ENCODE peak calls at places on chromosomes 3 and 15, in four cellular contexts. Z is GM12878, T is IMR-90, U is K562. R is an unnamed sample.

GRCh38 chr15:74799255-74799842 is 13.3 kb upstream of the LMAN1L start:
- DNase-seq in Z (no peak), U (no peak), T (no peak), R (no peak)

GRCh38 chr3:27141668-27142067 is 227.5 kb downstream of the NEK10 start:
- DNase-seq in U (no peak), Z (no peak), T (no peak), R (no peak)

GRCh38 chr3:37114251-37115145 is 59.9 kb downstream of the LRRFIP2 start:
- DNase-seq in T (peak), U (no peak), Z (no peak), R (peak)

GRCh38 chr3:155185623-155186022 is 105.5 kb downstream of the MME start:
- DNase-seq in U (no peak), Z (no peak), T (peak), R (no peak)

GRCh38 chr3:99902091-99902490 is 84.4 kb downstream of the CMSS1 start:
- DNase-seq in T (peak), U (no peak), Z (no peak), R (no peak)

GRCh38 chr15:66880380-66881155 is 178.5 kb downstream of the SMAD6 start:
- DNase-seq in T (no peak), U (no peak), Z (no peak), R (no peak)

GRCh38 chr3:194738254-194739093 is 52.8 kb downstream of the FAM43A start:
- DNase-seq in Z (no peak), U (no peak), T (peak), R (peak)

GRCh38 chr3:69319652-69320051 is 66.2 kb downstream of the FRMD4B start:
- DNase-seq in Z (peak), T (no peak), U (no peak), R (no peak)

GRCh38 chr3:98540346-98540745 is 8.6 kb downstream of the GPR15 start:
- DNase-seq in T (no peak), Z (peak), U (no peak), R (no peak)
- TF ChIP-seq POLR2A in T (no peak), Z (no peak), U (no peak), R (no peak)

GRCh38 chr3:148211725-148212124 is 486.0 kb upstream of the AGTR1 start:
- DNase-seq in Z (no peak), T (peak), U (no peak), R (no peak)
- TF ChIP-seq FOS in Z (no peak), T (no peak), U (no peak), R (no peak)

GRCh38 chr3:108527827-108528226 is 17.4 kb upstream of the MYH15 start:
- DNase-seq in U (no peak), T (no peak), Z (no peak), R (no peak)
- TF ChIP-seq POLR2A in U (no peak), T (no peak), Z (no peak), R (no peak)

GRCh38 chr15:92848464-92848851 is 51.7 kb upstream of the CHD2 start:
- DNase-seq in T (no peak), Z (no peak), U (no peak), R (no peak)

GRCh38 chr15:92846716-92847115 is 53.4 kb upstream of the CHD2 start:
- DNase-seq in T (peak), U (no peak), Z (no peak), R (no peak)

GRCh38 chr15:92845109-92845508 is 55.0 kb upstream of the CHD2 start:
- DNase-seq in Z (peak), T (peak), U (no peak), R (peak)

GRCh38 chr15:92847841-92848240 is 52.3 kb upstream of the CHD2 start:
- DNase-seq in Z (no peak), U (no peak), T (no peak), R (no peak)

GRCh38 chr15:92848852-92849598 is 51.1 kb upstream of the CHD2 start:
- DNase-seq in Z (peak), U (peak), T (peak), R (no peak)
- TF ChIP-seq FOS in Z (no peak), U (no peak), T (peak), R (no peak)

DNA sequence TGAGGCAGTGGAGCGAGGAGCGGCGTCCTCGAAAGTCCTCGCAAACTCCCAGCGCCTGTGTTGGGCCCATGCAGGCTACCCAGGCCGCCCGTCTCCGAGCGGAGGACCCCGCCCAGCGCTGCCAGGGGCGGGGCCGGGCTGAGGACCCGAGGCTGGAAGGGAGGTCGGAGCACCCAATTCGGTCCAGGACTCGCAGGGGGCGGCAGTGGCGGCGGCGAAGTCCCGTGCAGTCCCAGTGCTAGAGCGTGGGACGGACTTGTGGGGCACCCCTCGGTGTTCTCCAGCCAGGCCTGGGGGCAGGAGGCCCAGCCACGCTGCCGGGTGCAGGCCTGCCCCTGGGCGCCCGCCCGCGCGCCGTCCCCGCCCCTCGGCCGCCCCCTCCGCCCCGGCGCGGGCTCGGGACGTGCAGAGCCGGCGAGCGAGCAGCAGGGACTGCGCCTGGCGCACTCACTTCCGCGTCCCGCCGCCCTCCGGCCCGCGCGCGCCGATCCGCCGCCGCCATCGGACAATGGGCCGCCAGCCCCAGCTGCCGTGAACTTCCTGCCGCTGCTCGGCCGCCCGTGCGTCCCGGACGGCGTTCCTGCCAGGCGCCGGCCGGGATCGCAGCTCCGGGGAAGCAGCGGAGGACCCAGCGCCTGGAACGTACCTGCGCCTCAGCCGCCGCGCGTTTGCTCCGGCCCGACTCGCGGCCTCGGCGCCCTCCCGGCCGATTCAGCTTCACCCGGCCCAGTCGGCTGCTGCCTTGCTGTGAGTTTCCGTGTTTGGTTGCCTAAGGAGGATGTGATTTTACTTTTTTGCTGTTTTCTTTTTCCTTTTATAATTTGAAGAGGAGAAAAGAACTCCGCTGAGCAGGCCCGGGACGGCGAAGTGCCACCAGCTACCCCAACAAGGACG is 596 bp upstream of the LIMD1 start:
- DNase-seq in U (peak), Z (no peak), T (peak), R (peak)
- TF ChIP-seq POLR2A in U (peak), Z (peak), T (peak), R (peak)

DNA sequence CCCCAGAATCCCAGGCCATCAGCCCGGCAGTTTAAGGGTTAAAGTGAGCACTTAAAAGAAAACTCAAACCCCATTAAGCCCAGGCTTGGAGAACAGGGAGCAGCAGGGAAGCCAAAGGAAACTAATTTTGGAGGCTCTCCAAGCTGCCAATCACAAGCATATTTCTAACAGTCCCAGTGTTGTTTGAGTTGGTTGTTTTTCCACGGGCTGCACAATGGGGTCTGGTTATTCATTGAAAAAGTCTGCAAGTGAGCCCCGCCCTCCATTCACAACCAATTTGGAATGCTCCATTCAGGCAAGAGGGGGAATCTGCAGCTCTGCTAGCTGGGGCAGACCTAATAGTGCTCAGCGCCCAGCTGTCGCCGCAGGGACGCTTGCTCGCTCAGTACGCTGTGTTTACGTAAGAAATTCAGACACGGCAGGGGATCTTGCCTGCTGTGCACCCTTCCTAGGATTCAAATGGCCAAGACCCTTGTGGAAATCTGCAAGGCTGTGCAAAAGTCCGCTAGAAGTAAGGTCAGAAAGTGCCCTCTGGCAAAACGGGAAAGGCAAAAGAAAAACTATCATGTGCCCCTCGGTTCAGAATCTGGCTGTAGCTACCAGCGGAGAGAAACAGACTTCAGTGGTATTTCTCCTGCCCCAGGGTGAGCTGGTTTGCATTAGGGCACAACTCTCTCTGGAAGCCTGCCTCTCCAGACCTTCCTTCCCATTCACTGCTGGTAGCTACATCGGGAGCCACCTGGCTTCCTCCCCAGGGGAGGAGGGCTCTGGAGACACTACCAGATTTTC is 11.0 kb downstream of the ETV5 start:
- DNase-seq in T (peak), U (peak), Z (no peak), R (peak)
- TF ChIP-seq FOS in T (no peak), U (no peak), Z (no peak), R (no peak)

R was measured in endothelial cell of umbilical vein.